ENCODE peak calls at places on chromosomes 3 and 15, in ten cellular contexts. V is Peyer's patch, H is heart right ventricle, O is BJ, P is right lobe of liver, S is heart left ventricle, Y is prostate gland, M is thoracic aorta, G is transverse colon, J is mammary epithelial cell. A is an unnamed sample.

GRCh38 chr3:19522305-19522704 is 374.0 kb downstream of the KCNH8 start:
- DNase-seq in V (no peak), H (no peak), O (no peak), P (no peak), S (no peak), Y (no peak), M (no peak), G (no peak), J (no peak), A (no peak)

GRCh38 chr3:194137314-194138097 is 1.6 kb downstream of the HES1 start:
- DNase-seq in V (peak; percentile 79), H (peak; percentile 72), O (no peak), P (peak; percentile 97), S (peak; percentile 74), Y (peak; percentile 62), M (peak; percentile 41), G (peak; percentile 74), J (peak; percentile 64), A (no peak)

GRCh38 chr3:122689587-122689986 is 8.9 kb downstream of the PARP14 start:
- DNase-seq in V (no peak), H (no peak), O (no peak), P (no peak), S (no peak), Y (no peak), M (no peak), G (no peak), J (no peak), A (no peak)

GRCh38 chr15:32646304-32646703 is 4.8 kb downstream of the SCG5 start:
- DNase-seq in V (no peak), H (no peak), O (no peak), P (no peak), S (no peak), Y (no peak), M (no peak), G (no peak), J (no peak), A (no peak)

GRCh38 chr3:143287403-143287802 is 167.8 kb downstream of the CHST2 start:
- DNase-seq in V (no peak), H (no peak), O (no peak), P (no peak), S (no peak), Y (no peak), M (no peak), G (no peak), J (no peak), A (no peak)

GRCh38 chr3:46690798-46691197 is 2.7 kb downstream of the ALS2CL start:
- DNase-seq in V (no peak), H (peak; percentile 74), O (no peak), P (no peak), S (peak; percentile 79), Y (peak; percentile 32), M (no peak), G (peak; percentile 83), J (peak; percentile 54), A (no peak)

GRCh38 chr15:39283531-39283930 is 297.3 kb upstream of the THBS1 start:
- DNase-seq in V (no peak), H (no peak), O (no peak), P (no peak), S (no peak), Y (no peak), M (no peak), G (no peak), J (no peak), A (no peak)

GRCh38 chr3:193744822-193745684 is 152.0 kb downstream of the OPA1 start:
- DNase-seq in V (no peak), H (no peak), O (no peak), P (no peak), S (no peak), Y (no peak), M (no peak), G (no peak), J (no peak), A (no peak)

GRCh38 chr3:58530354-58530865 is 6.6 kb downstream of the ACOX2 start:
- DNase-seq in V (no peak), H (no peak), O (no peak), P (no peak), S (no peak), Y (no peak), M (no peak), G (no peak), J (no peak), A (no peak)

GRCh38 chr3:58531555-58531954 is 5.4 kb downstream of the ACOX2 start:
- DNase-seq in V (no peak), H (no peak), O (no peak), P (no peak), S (no peak), Y (no peak), M (no peak), G (peak; percentile 37), J (no peak), A (no peak)

GRCh38 chr3:58532794-58533220 is 4.2 kb downstream of the ACOX2 start:
- DNase-seq in V (peak; percentile 77), H (peak; percentile 75), O (no peak), P (peak; percentile 85), S (peak; percentile 65), Y (peak; percentile 43), M (no peak), G (peak; percentile 77), J (peak; percentile 56), A (peak; percentile 85)

GRCh38 chr3:58529516-58530353 is 7.3 kb downstream of the ACOX2 start:
- DNase-seq in V (no peak), H (no peak), O (no peak), P (no peak), S (no peak), Y (no peak), M (no peak), G (no peak), J (no peak), A (no peak)

GRCh38 chr3:58531956-58532355 is 5.0 kb downstream of the ACOX2 start:
- DNase-seq in V (no peak), H (no peak), O (no peak), P (no peak), S (no peak), Y (no peak), M (no peak), G (no peak), J (peak; percentile 13), A (no peak)
- TF ChIP-seq CTCF in V (no peak), H (no peak), O (no peak), P (no peak), S (no peak), Y (no peak), M (no peak), G (no peak), J (peak; percentile 39), A (no peak)

GRCh38 chr15:70528270-70528706 is 235.1 kb downstream of the UACA start:
- DNase-seq in V (peak; percentile 64), H (no peak), O (no peak), P (peak; percentile 44), S (no peak), Y (no peak), M (no peak), G (peak; percentile 50), J (no peak), A (peak; percentile 60)

GRCh38 chr15:70526974-70527325 is 236.4 kb downstream of the UACA start:
- DNase-seq in V (no peak), H (no peak), O (no peak), P (no peak), S (no peak), Y (no peak), M (no peak), G (no peak), J (no peak), A (no peak)

GRCh38 chr15:70525551-70525950 is 237.8 kb downstream of the UACA start:
- DNase-seq in V (no peak), H (no peak), O (no peak), P (no peak), S (no peak), Y (no peak), M (no peak), G (no peak), J (no peak), A (no peak)

GRCh38 chr15:70524470-70524869 is 238.9 kb downstream of the UACA start:
- DNase-seq in V (no peak), H (no peak), O (no peak), P (no peak), S (no peak), Y (no peak), M (no peak), G (no peak), J (no peak), A (peak; percentile 18)

DNA sequence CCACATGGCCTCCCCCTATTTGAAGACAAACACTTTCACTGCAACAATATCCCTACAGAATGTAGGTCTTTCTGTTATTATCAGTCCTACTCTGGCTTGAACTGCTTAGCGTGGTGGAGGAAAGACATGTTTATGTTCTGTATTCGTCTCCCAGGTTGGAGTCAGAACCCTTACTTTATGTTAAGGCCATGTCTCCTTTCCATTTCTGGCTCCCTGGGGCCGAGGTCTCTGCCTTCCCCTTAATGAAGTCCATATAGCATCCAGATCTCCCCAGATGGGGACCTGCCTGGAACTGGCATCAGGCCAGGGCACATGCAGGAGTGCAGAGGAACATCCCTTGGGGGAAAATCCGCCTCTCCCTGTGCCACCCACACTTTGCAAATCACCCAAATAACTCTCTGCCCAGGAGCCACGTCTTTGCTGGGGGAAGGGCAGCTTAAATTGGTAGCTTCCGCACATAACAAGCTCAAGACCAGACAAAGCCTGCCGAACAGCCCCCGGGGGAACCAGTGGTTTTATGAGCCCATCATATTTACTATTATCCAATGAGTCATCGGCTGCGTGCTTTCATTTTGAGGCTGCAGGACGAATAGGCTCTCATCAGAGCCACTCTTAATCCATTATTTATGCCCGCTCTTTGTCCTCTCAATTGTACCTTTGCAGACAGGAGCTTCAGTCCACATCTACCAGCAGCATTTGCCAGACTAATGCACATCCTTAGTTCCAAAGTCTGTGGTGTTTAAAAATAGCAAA is 237.0 kb downstream of the UACA start:
- DNase-seq in V (peak; percentile 70), H (no peak), O (peak; percentile 73), P (peak; percentile 27), S (no peak), Y (peak; percentile 89), M (no peak), G (peak; percentile 33), J (peak; percentile 84), A (no peak)
- H3K4me3 ChIP-seq in V (peak overlapping the region; percentile 7), H (no peak overlapping the region), O (peak overlapping the region; percentile 11), P (no peak overlapping the region), S (no peak overlapping the region), Y (no peak overlapping the region), M (no peak overlapping the region), G (no peak overlapping the region), J (no peak overlapping the region), A (no peak overlapping the region)

DNA sequence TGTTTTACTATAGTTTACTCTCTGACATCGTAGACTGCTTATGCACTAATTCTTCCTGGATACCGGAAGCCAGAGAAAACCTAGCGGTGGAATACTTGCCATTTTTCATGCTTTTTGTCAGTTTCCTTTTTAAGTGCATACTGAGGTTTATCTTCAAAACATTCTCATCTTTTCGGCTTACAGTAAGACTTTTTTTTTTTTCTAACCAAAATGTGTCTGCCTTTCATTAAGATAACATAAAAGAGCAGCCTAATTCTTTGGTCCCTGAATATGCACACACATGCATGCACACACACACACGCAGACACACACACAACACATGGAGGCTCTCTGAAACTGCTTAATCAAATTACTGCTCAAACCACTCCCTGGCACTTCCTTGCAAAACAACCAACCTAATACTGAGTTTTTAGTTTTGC is 1.3 kb downstream of the ZNF445 start:
- DNase-seq in V (no peak), H (no peak), O (peak; percentile 9), P (no peak), S (no peak), Y (no peak), M (no peak), G (no peak), J (peak; percentile 21), A (no peak)
- TF ChIP-seq CTCF in V (no peak), H (no peak), O (peak; percentile 16), P (no peak), S (no peak), Y (no peak), M (no peak), G (no peak), J (no peak), A (no peak)

DNA sequence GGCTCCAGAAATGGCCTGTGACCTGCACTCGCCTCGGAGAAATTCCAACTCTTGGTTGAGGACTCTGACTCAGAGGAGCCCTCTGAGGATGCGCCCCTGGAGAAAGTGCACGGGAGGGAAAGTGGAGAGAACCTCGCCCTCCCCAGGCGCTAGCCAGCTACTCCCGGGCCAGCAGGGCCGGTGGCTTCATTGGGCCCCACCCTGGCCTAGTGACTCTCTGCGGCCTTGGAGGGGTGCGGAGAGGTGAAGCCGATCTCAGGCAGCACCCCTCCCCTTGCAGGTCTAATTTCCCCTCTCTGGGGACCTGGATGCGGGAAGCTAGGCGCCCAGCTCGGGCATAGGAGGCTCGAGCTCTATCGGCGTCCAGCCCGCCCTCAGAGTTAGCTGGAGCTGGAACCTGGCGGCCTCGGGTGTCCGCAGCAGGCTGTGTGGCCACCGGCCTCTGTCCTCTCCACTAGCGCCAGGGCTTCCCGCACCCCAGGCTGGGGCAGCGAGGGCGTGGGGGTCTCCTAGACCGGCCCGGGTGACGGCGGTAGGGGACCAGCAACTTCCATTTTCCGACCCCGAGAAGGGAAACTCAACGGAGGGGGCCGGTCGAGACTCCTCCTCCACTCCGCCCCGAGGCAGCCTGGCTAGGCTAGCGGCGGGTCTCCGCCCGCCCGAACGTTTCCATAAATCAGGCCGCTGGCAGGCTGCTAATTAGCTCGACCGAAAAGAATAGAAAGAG is 29.4 kb downstream of the NR2F2 start:
- DNase-seq in V (no peak), H (peak; percentile 42), O (no peak), P (no peak), S (no peak), Y (no peak), M (no peak), G (no peak), J (no peak), A (no peak)
- H3K4me3 ChIP-seq in V (peak overlapping the region; percentile 31), H (peak overlapping the region; percentile 54), O (peak overlapping the region; percentile 38), P (peak overlapping the region; percentile 44), S (peak overlapping the region; percentile 55), Y (peak overlapping the region; percentile 22), M (peak overlapping the region; percentile 69), G (peak overlapping the region; percentile 8), J (no peak overlapping the region), A (peak overlapping the region; percentile 62)